ENCODE peak calls at places on chromosomes 12 and 14, in five cellular contexts. One of them, this sample, is unnamed.

GRCh38 chr12:110253176-110253575 is 27.9 kb upstream of the ATP2A2 start:
- DNase-seq in AG09309: no peak
- DNase-seq in bronchial epithelial cell: no peak
- DNase-seq in psoas muscle: peak; percentile 81
- DNase-seq in nephron progenitor cell: no peak
- DNase-seq in this sample: no peak

GRCh38 chr12:131085125-131085815 is 131.6 kb downstream of the ADGRD1 start:
- DNase-seq in psoas muscle: peak; percentile 56
- DNase-seq in nephron progenitor cell: no peak
- DNase-seq in AG09309: no peak
- DNase-seq in bronchial epithelial cell: no peak
- DNase-seq in this sample: no peak

GRCh38 chr14:55545779-55546178 is 34.2 kb upstream of the KTN1 start:
- DNase-seq in AG09309: no peak
- DNase-seq in psoas muscle: no peak
- DNase-seq in nephron progenitor cell: no peak
- DNase-seq in bronchial epithelial cell: no peak
- DNase-seq in this sample: no peak

GRCh38 chr14:78029471-78030372 is 140.5 kb upstream of the NRXN3 start:
- DNase-seq in bronchial epithelial cell: no peak
- DNase-seq in AG09309: no peak
- DNase-seq in psoas muscle: no peak
- DNase-seq in nephron progenitor cell: peak; percentile 17
- DNase-seq in this sample: no peak

GRCh38 chr14:89276424-89276975 is 140.5 kb downstream of the FOXN3 start:
- DNase-seq in psoas muscle: no peak
- DNase-seq in nephron progenitor cell: no peak
- DNase-seq in AG09309: no peak
- DNase-seq in bronchial epithelial cell: no peak
- DNase-seq in this sample: peak; percentile 34

GRCh38 chr14:30034049-30034635 is 106.5 kb upstream of the PRKD1 start:
- DNase-seq in AG09309: no peak
- DNase-seq in nephron progenitor cell: no peak
- DNase-seq in bronchial epithelial cell: peak; percentile 6
- DNase-seq in psoas muscle: no peak
- DNase-seq in this sample: no peak

GRCh38 chr12:67728296-67728666 is 79.7 kb downstream of the DYRK2 start:
- DNase-seq in bronchial epithelial cell: no peak
- DNase-seq in AG09309: no peak
- DNase-seq in nephron progenitor cell: no peak
- DNase-seq in psoas muscle: no peak
- DNase-seq in this sample: no peak

GRCh38 chr12:111304642-111305071 is 64.2 kb downstream of the PHETA1 start:
- DNase-seq in AG09309: no peak
- DNase-seq in bronchial epithelial cell: no peak
- DNase-seq in psoas muscle: no peak
- DNase-seq in nephron progenitor cell: peak; percentile 50
- DNase-seq in this sample: no peak

GRCh38 chr14:101113835-101114725 is 210.6 kb upstream of the RTL1 start:
- DNase-seq in nephron progenitor cell: no peak
- DNase-seq in AG09309: no peak
- DNase-seq in psoas muscle: peak; percentile 28
- DNase-seq in bronchial epithelial cell: no peak
- DNase-seq in this sample: no peak

GRCh38 chr14:103558071-103558882 is 4.2 kb downstream of the BAG5 start:
- DNase-seq in AG09309: peak; percentile 43
- DNase-seq in psoas muscle: no peak
- DNase-seq in bronchial epithelial cell: no peak
- DNase-seq in nephron progenitor cell: no peak
- DNase-seq in this sample: peak; percentile 22

GRCh38 chr12:5660271-5660670 is 228.4 kb downstream of the NTF3 start:
- DNase-seq in psoas muscle: no peak
- DNase-seq in bronchial epithelial cell: no peak
- DNase-seq in nephron progenitor cell: no peak
- DNase-seq in AG09309: no peak
- DNase-seq in this sample: no peak

GRCh38 chr12:124599074-124599999 is 31.9 kb upstream of the NCOR2 start:
- DNase-seq in bronchial epithelial cell: peak; percentile 48
- DNase-seq in nephron progenitor cell: no peak
- DNase-seq in psoas muscle: no peak
- DNase-seq in AG09309: peak; percentile 66
- DNase-seq in this sample: peak; percentile 79

GRCh38 chr14:38775986-38776385 is 327.0 kb downstream of the SEC23A start:
- DNase-seq in AG09309: no peak
- DNase-seq in bronchial epithelial cell: no peak
- DNase-seq in nephron progenitor cell: no peak
- DNase-seq in psoas muscle: no peak
- DNase-seq in this sample: no peak

GRCh38 chr12:13222076-13222475 is 25.6 kb downstream of the EMP1 start:
- DNase-seq in AG09309: no peak
- DNase-seq in psoas muscle: peak; percentile 59
- DNase-seq in bronchial epithelial cell: peak; percentile 49
- DNase-seq in nephron progenitor cell: no peak
- DNase-seq in this sample: no peak

GRCh38 chr12:47881826-47882427 is 22.9 kb downstream of the VDR start:
- DNase-seq in nephron progenitor cell: no peak
- DNase-seq in AG09309: peak; percentile 98
- DNase-seq in psoas muscle: peak; percentile 66
- DNase-seq in bronchial epithelial cell: peak; percentile 81
- DNase-seq in this sample: peak; percentile 80

GRCh38 chr12:67433393-67434175 is 164.4 kb downstream of the CAND1 start:
- DNase-seq in nephron progenitor cell: no peak
- DNase-seq in AG09309: no peak
- DNase-seq in psoas muscle: no peak
- DNase-seq in bronchial epithelial cell: peak; percentile 49
- DNase-seq in this sample: no peak

GRCh38 chr12:45974171-45974719 is 16.1 kb downstream of the SCAF11 start:
- DNase-seq in nephron progenitor cell: no peak
- DNase-seq in psoas muscle: no peak
- DNase-seq in AG09309: no peak
- DNase-seq in bronchial epithelial cell: no peak
- DNase-seq in this sample: no peak

GRCh38 chr14:94143239-94143638 is 13.8 kb upstream of the IFI27L2 start:
- DNase-seq in bronchial epithelial cell: peak; percentile 21
- DNase-seq in psoas muscle: no peak
- DNase-seq in AG09309: no peak
- DNase-seq in nephron progenitor cell: peak; percentile 20
- DNase-seq in this sample: no peak

GRCh38 chr14:71086571-71086970 is 179.3 kb downstream of the PCNX1 start:
- DNase-seq in bronchial epithelial cell: no peak
- DNase-seq in psoas muscle: no peak
- DNase-seq in AG09309: no peak
- DNase-seq in nephron progenitor cell: no peak
- DNase-seq in this sample: no peak

GRCh38 chr14:68547305-68548193 is 245.3 kb downstream of the ZFP36L1 start:
- DNase-seq in nephron progenitor cell: no peak
- DNase-seq in AG09309: peak; percentile 82
- DNase-seq in psoas muscle: peak; percentile 75
- DNase-seq in bronchial epithelial cell: peak; percentile 99
- DNase-seq in this sample: no peak

GRCh38 chr12:98653866-98654493 is 8.9 kb downstream of the APAF1 start:
- DNase-seq in nephron progenitor cell: no peak
- DNase-seq in bronchial epithelial cell: peak; percentile 50
- DNase-seq in psoas muscle: no peak
- DNase-seq in AG09309: peak; percentile 34
- DNase-seq in this sample: peak; percentile 53

GRCh38 chr14:105007593-105008264 is 13.2 kb downstream of the CDCA4 start:
- DNase-seq in AG09309: no peak
- DNase-seq in nephron progenitor cell: no peak
- DNase-seq in psoas muscle: no peak
- DNase-seq in bronchial epithelial cell: no peak
- DNase-seq in this sample: no peak

GRCh38 chr14:93148979-93149378 is 33.3 kb upstream of the ITPK1 start:
- DNase-seq in AG09309: no peak
- DNase-seq in psoas muscle: peak; percentile 8
- DNase-seq in nephron progenitor cell: no peak
- DNase-seq in bronchial epithelial cell: no peak
- DNase-seq in this sample: no peak

GRCh38 chr12:59596232-59597143 is 659 bp downstream of the SLC16A7 start:
- DNase-seq in psoas muscle: peak; percentile 88
- DNase-seq in nephron progenitor cell: peak; percentile 58
- DNase-seq in AG09309: peak; percentile 65
- DNase-seq in bronchial epithelial cell: peak; percentile 22
- DNase-seq in this sample: peak; percentile 9

GRCh38 chr12:112347521-112347920 is 34.7 kb downstream of the HECTD4 start:
- DNase-seq in psoas muscle: no peak
- DNase-seq in nephron progenitor cell: no peak
- DNase-seq in bronchial epithelial cell: peak; percentile 58
- DNase-seq in AG09309: peak; percentile 33
- DNase-seq in this sample: peak; percentile 93

GRCh38 chr14:55048900-55049437 is 2.5 kb upstream of the MAPK1IP1L start:
- DNase-seq in nephron progenitor cell: no peak
- DNase-seq in AG09309: no peak
- DNase-seq in psoas muscle: no peak
- DNase-seq in bronchial epithelial cell: no peak
- DNase-seq in this sample: no peak

GRCh38 chr12:102833687-102834435 is 83.2 kb downstream of the PAH start:
- DNase-seq in nephron progenitor cell: peak; percentile 75
- DNase-seq in AG09309: no peak
- DNase-seq in bronchial epithelial cell: peak; percentile 6
- DNase-seq in psoas muscle: no peak
- DNase-seq in this sample: no peak

GRCh38 chr12:50706606-50707005 is 57.3 kb upstream of the ATF1 start:
- DNase-seq in nephron progenitor cell: no peak
- DNase-seq in psoas muscle: no peak
- DNase-seq in AG09309: no peak
- DNase-seq in bronchial epithelial cell: no peak
- DNase-seq in this sample: no peak

GRCh38 chr14:37595809-37596595 is 573 bp downstream of the TTC6 start:
- DNase-seq in AG09309: no peak
- DNase-seq in psoas muscle: no peak
- DNase-seq in bronchial epithelial cell: peak; percentile 94
- DNase-seq in nephron progenitor cell: peak; percentile 41
- DNase-seq in this sample: no peak

GRCh38 chr12:720231-720941 is 32.0 kb upstream of the WNK1 start:
- DNase-seq in nephron progenitor cell: no peak
- DNase-seq in bronchial epithelial cell: no peak
- DNase-seq in AG09309: no peak
- DNase-seq in psoas muscle: no peak
- DNase-seq in this sample: no peak
- TF ChIP-seq CTCF in nephron progenitor cell: no peak
- TF ChIP-seq CTCF in bronchial epithelial cell: no peak
- TF ChIP-seq CTCF in AG09309: no peak
- TF ChIP-seq CTCF in psoas muscle: no peak
- TF ChIP-seq CTCF in this sample: no peak

GRCh38 chr12:106255952-106256351 is 8.1 kb upstream of the CKAP4 start:
- DNase-seq in nephron progenitor cell: no peak
- DNase-seq in psoas muscle: no peak
- DNase-seq in bronchial epithelial cell: no peak
- DNase-seq in AG09309: no peak
- DNase-seq in this sample: no peak
- TF ChIP-seq CTCF in nephron progenitor cell: no peak
- TF ChIP-seq CTCF in psoas muscle: no peak
- TF ChIP-seq CTCF in bronchial epithelial cell: no peak
- TF ChIP-seq CTCF in AG09309: no peak
- TF ChIP-seq CTCF in this sample: no peak

GRCh38 chr12:76878899-76879709 is at the start of gene CSRP2:
- DNase-seq in nephron progenitor cell: peak; percentile 96
- DNase-seq in bronchial epithelial cell: peak; percentile 72
- DNase-seq in AG09309: no peak
- DNase-seq in psoas muscle: peak; percentile 91
- DNase-seq in this sample: peak; percentile 66
- TF ChIP-seq CTCF in nephron progenitor cell: peak; percentile 30
- TF ChIP-seq CTCF in bronchial epithelial cell: no peak
- TF ChIP-seq CTCF in AG09309: peak; percentile 39
- TF ChIP-seq CTCF in psoas muscle: peak; percentile 19
- TF ChIP-seq CTCF in this sample: peak; percentile 44

DNA sequence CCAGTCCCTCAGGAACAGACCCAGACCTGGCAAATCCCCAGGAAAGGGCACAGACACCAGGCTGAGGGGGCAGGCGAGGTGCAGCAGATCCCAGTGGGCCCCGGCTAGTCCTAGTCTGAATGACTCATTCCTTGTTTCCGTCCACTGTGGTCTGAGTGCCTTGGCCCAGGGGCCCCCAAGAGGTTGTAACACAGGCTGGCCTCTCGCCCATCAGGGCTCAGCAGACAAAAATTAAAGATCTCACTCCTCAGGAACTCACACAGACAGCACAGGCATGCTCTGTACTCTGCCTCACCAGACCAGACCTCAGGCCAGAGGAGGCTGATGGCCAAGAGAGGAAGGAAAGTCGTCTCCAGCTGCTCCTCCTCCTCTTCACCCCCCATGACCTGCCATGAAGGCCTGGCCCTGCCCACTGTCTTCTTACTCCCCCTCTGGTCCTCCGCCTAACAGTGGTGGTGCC is 7.7 kb upstream of the LTBP2 start:
- DNase-seq in nephron progenitor cell: no peak
- DNase-seq in bronchial epithelial cell: peak; percentile 52
- DNase-seq in psoas muscle: peak; percentile 93
- DNase-seq in AG09309: peak; percentile 94
- DNase-seq in this sample: peak; percentile 95
- TF ChIP-seq CTCF in nephron progenitor cell: no peak
- TF ChIP-seq CTCF in bronchial epithelial cell: no peak
- TF ChIP-seq CTCF in psoas muscle: no peak
- TF ChIP-seq CTCF in AG09309: no peak
- TF ChIP-seq CTCF in this sample: no peak

This sample was measured in astrocyte of the cerebellum.